ENCODE peak calls at places on chromosome 11, in five cellular contexts. One of them, this sample, is unnamed.

GRCh38 chr11:133443361-133443760 is 88.9 kb downstream of the OPCML start:
- DNase-seq in effector memory CD4-positive, alpha-beta T cell: no peak
- DNase-seq in cardiac muscle cell: no peak
- DNase-seq in Peyer's patch: no peak
- DNase-seq in uterus: no peak
- DNase-seq in this sample: no peak

GRCh38 chr11:113817162-113817561 is 37.6 kb downstream of the CLDN25 start:
- DNase-seq in effector memory CD4-positive, alpha-beta T cell: no peak
- DNase-seq in cardiac muscle cell: no peak
- DNase-seq in Peyer's patch: no peak
- DNase-seq in uterus: no peak
- DNase-seq in this sample: no peak

GRCh38 chr11:97567801-97568200 is 1178.0 kb downstream of the JRKL start:
- DNase-seq in effector memory CD4-positive, alpha-beta T cell: no peak
- DNase-seq in cardiac muscle cell: peak; percentile 30
- DNase-seq in Peyer's patch: no peak
- DNase-seq in uterus: no peak
- DNase-seq in this sample: no peak

GRCh38 chr11:74479340-74480123 is 12.2 kb upstream of the KCNE3 start:
- DNase-seq in effector memory CD4-positive, alpha-beta T cell: no peak
- DNase-seq in cardiac muscle cell: peak; percentile 27
- DNase-seq in Peyer's patch: no peak
- DNase-seq in uterus: no peak
- DNase-seq in this sample: no peak

GRCh38 chr11:75766449-75767227 is 1.9 kb upstream of the DGAT2 start:
- DNase-seq in effector memory CD4-positive, alpha-beta T cell: no peak
- DNase-seq in cardiac muscle cell: no peak
- DNase-seq in Peyer's patch: no peak
- DNase-seq in uterus: no peak
- DNase-seq in this sample: no peak

GRCh38 chr11:62456630-62457029 is 37.8 kb downstream of the SCGB1A1 start:
- DNase-seq in effector memory CD4-positive, alpha-beta T cell: no peak
- DNase-seq in cardiac muscle cell: no peak
- DNase-seq in Peyer's patch: peak; percentile 70
- DNase-seq in uterus: no peak
- DNase-seq in this sample: no peak

GRCh38 chr11:48107188-48107704 is 109.4 kb upstream of the OR4B1 start:
- DNase-seq in effector memory CD4-positive, alpha-beta T cell: peak; percentile 4
- DNase-seq in cardiac muscle cell: no peak
- DNase-seq in Peyer's patch: peak; percentile 82
- DNase-seq in uterus: no peak
- DNase-seq in this sample: peak; percentile 54

GRCh38 chr11:69497221-69497787 is 15.8 kb downstream of the LINC01488 start:
- DNase-seq in effector memory CD4-positive, alpha-beta T cell: no peak
- DNase-seq in cardiac muscle cell: peak; percentile 98
- DNase-seq in Peyer's patch: no peak
- DNase-seq in uterus: peak; percentile 56
- DNase-seq in this sample: peak; percentile 92

GRCh38 chr11:44573333-44573732 is 7.9 kb downstream of the CD82 start:
- DNase-seq in effector memory CD4-positive, alpha-beta T cell: no peak
- DNase-seq in cardiac muscle cell: no peak
- DNase-seq in Peyer's patch: no peak
- DNase-seq in uterus: no peak
- DNase-seq in this sample: no peak

GRCh38 chr11:12685229-12685628 is 11.0 kb downstream of the TEAD1 start:
- DNase-seq in effector memory CD4-positive, alpha-beta T cell: no peak
- DNase-seq in cardiac muscle cell: no peak
- DNase-seq in Peyer's patch: no peak
- DNase-seq in uterus: no peak
- DNase-seq in this sample: no peak

GRCh38 chr11:27485930-27486773 is 13.6 kb upstream of the LGR4 start:
- DNase-seq in effector memory CD4-positive, alpha-beta T cell: peak; percentile 14
- DNase-seq in cardiac muscle cell: peak; percentile 76
- DNase-seq in Peyer's patch: no peak
- DNase-seq in uterus: no peak
- DNase-seq in this sample: no peak

GRCh38 chr11:118618115-118618990 is 10.9 kb downstream of the PHLDB1 start:
- DNase-seq in effector memory CD4-positive, alpha-beta T cell: no peak
- DNase-seq in cardiac muscle cell: peak; percentile 94
- DNase-seq in Peyer's patch: peak; percentile 69
- DNase-seq in uterus: peak; percentile 70
- DNase-seq in this sample: peak; percentile 94

GRCh38 chr11:93857413-93858185 is 7.2 kb upstream of the VSTM5 start:
- DNase-seq in effector memory CD4-positive, alpha-beta T cell: no peak
- DNase-seq in cardiac muscle cell: no peak
- DNase-seq in Peyer's patch: no peak
- DNase-seq in uterus: no peak
- DNase-seq in this sample: peak; percentile 54

GRCh38 chr11:131470526-131470925 is 100.1 kb downstream of the NTM start:
- DNase-seq in effector memory CD4-positive, alpha-beta T cell: no peak
- DNase-seq in cardiac muscle cell: no peak
- DNase-seq in Peyer's patch: no peak
- DNase-seq in uterus: no peak
- DNase-seq in this sample: no peak

GRCh38 chr11:103730151-103730940 is 306.1 kb upstream of the DDI1 start:
- DNase-seq in effector memory CD4-positive, alpha-beta T cell: no peak
- DNase-seq in cardiac muscle cell: peak; percentile 66
- DNase-seq in Peyer's patch: no peak
- DNase-seq in uterus: no peak
- DNase-seq in this sample: no peak

GRCh38 chr11:75155570-75156422 is 4.9 kb downstream of the SLCO2B1 start:
- DNase-seq in effector memory CD4-positive, alpha-beta T cell: no peak
- DNase-seq in cardiac muscle cell: peak; percentile 32
- DNase-seq in Peyer's patch: peak; percentile 57
- DNase-seq in uterus: no peak
- DNase-seq in this sample: no peak

GRCh38 chr11:12319734-12320387 is 57.5 kb upstream of the PARVA start:
- DNase-seq in effector memory CD4-positive, alpha-beta T cell: no peak
- DNase-seq in cardiac muscle cell: no peak
- DNase-seq in Peyer's patch: no peak
- DNase-seq in uterus: no peak
- DNase-seq in this sample: no peak

GRCh38 chr11:118913411-118914125 is 12.2 kb downstream of the BCL9L start:
- DNase-seq in effector memory CD4-positive, alpha-beta T cell: no peak
- DNase-seq in cardiac muscle cell: no peak
- DNase-seq in Peyer's patch: peak; percentile 75
- DNase-seq in uterus: peak; percentile 33
- DNase-seq in this sample: no peak

GRCh38 chr11:16801288-16801980 is 63.0 kb downstream of the C11orf58 start:
- DNase-seq in effector memory CD4-positive, alpha-beta T cell: no peak
- DNase-seq in cardiac muscle cell: no peak
- DNase-seq in Peyer's patch: no peak
- DNase-seq in uterus: no peak
- DNase-seq in this sample: no peak

GRCh38 chr11:68974421-68975194 is 6.2 kb downstream of the MRGPRD start:
- DNase-seq in effector memory CD4-positive, alpha-beta T cell: no peak
- DNase-seq in cardiac muscle cell: no peak
- DNase-seq in Peyer's patch: peak; percentile 37
- DNase-seq in uterus: peak; percentile 11
- DNase-seq in this sample: no peak

GRCh38 chr11:109130910-109131309 is 291.1 kb upstream of the C11orf87 start:
- DNase-seq in effector memory CD4-positive, alpha-beta T cell: no peak
- DNase-seq in cardiac muscle cell: no peak
- DNase-seq in Peyer's patch: no peak
- DNase-seq in uterus: no peak
- DNase-seq in this sample: no peak

GRCh38 chr11:3939211-3939610 is 83.7 kb downstream of the STIM1 start:
- DNase-seq in effector memory CD4-positive, alpha-beta T cell: no peak
- DNase-seq in cardiac muscle cell: peak; percentile 91
- DNase-seq in Peyer's patch: no peak
- DNase-seq in uterus: no peak
- DNase-seq in this sample: no peak

GRCh38 chr11:610146-610801 is 5.5 kb downstream of the IRF7 start:
- DNase-seq in effector memory CD4-positive, alpha-beta T cell: no peak
- DNase-seq in cardiac muscle cell: no peak
- DNase-seq in Peyer's patch: no peak
- DNase-seq in uterus: no peak
- DNase-seq in this sample: no peak

GRCh38 chr11:607971-608659 is 7.6 kb downstream of the IRF7 start:
- DNase-seq in effector memory CD4-positive, alpha-beta T cell: no peak
- DNase-seq in cardiac muscle cell: no peak
- DNase-seq in Peyer's patch: no peak
- DNase-seq in uterus: no peak
- DNase-seq in this sample: no peak

GRCh38 chr11:611001-611996 is 4.5 kb downstream of the IRF7 start:
- DNase-seq in effector memory CD4-positive, alpha-beta T cell: no peak
- DNase-seq in cardiac muscle cell: no peak
- DNase-seq in Peyer's patch: no peak
- DNase-seq in uterus: no peak
- DNase-seq in this sample: no peak

GRCh38 chr11:608751-609354 is 6.9 kb downstream of the IRF7 start:
- DNase-seq in effector memory CD4-positive, alpha-beta T cell: no peak
- DNase-seq in cardiac muscle cell: no peak
- DNase-seq in Peyer's patch: no peak
- DNase-seq in uterus: no peak
- DNase-seq in this sample: no peak

GRCh38 chr11:609355-609811 is 6.4 kb downstream of the IRF7 start:
- DNase-seq in effector memory CD4-positive, alpha-beta T cell: no peak
- DNase-seq in cardiac muscle cell: no peak
- DNase-seq in Peyer's patch: no peak
- DNase-seq in uterus: no peak
- DNase-seq in this sample: no peak
- H3K4me1 ChIP-seq in effector memory CD4-positive, alpha-beta T cell: peaks cover 14% of the 10 kb centered on the region
- H3K4me1 ChIP-seq in cardiac muscle cell: peaks cover 11% of the 10 kb centered on the region
- H3K4me1 ChIP-seq in Peyer's patch: peaks cover 8% of the 10 kb centered on the region
- H3K4me1 ChIP-seq in uterus: no peaks in the 10 kb centered on the region
- H3K4me1 ChIP-seq in this sample: peaks cover 21% of the 10 kb centered on the region

GRCh38 chr11:128527046-128527445 is 60.3 kb downstream of the ETS1 start:
- DNase-seq in effector memory CD4-positive, alpha-beta T cell: no peak
- DNase-seq in cardiac muscle cell: no peak
- DNase-seq in Peyer's patch: no peak
- DNase-seq in uterus: no peak
- DNase-seq in this sample: no peak
- H3K4me1 ChIP-seq in effector memory CD4-positive, alpha-beta T cell: peaks cover 47% of the 10 kb centered on the region
- H3K4me1 ChIP-seq in cardiac muscle cell: no peaks in the 10 kb centered on the region
- H3K4me1 ChIP-seq in Peyer's patch: no peaks in the 10 kb centered on the region
- H3K4me1 ChIP-seq in uterus: no peaks in the 10 kb centered on the region
- H3K4me1 ChIP-seq in this sample: no peaks in the 10 kb centered on the region

GRCh38 chr11:120385690-120386089 is 49.5 kb downstream of the ARHGEF12 start:
- DNase-seq in effector memory CD4-positive, alpha-beta T cell: no peak
- DNase-seq in cardiac muscle cell: no peak
- DNase-seq in Peyer's patch: no peak
- DNase-seq in uterus: no peak
- DNase-seq in this sample: no peak

GRCh38 chr11:120386318-120386717 is 50.1 kb downstream of the ARHGEF12 start:
- DNase-seq in effector memory CD4-positive, alpha-beta T cell: no peak
- DNase-seq in cardiac muscle cell: no peak
- DNase-seq in Peyer's patch: no peak
- DNase-seq in uterus: no peak
- DNase-seq in this sample: no peak

GRCh38 chr11:120383518-120384155 is 47.4 kb downstream of the ARHGEF12 start:
- DNase-seq in effector memory CD4-positive, alpha-beta T cell: no peak
- DNase-seq in cardiac muscle cell: no peak
- DNase-seq in Peyer's patch: no peak
- DNase-seq in uterus: no peak
- DNase-seq in this sample: no peak

GRCh38 chr11:120385110-120385509 is 48.9 kb downstream of the ARHGEF12 start:
- DNase-seq in effector memory CD4-positive, alpha-beta T cell: no peak
- DNase-seq in cardiac muscle cell: peak; percentile 42
- DNase-seq in Peyer's patch: no peak
- DNase-seq in uterus: no peak
- DNase-seq in this sample: no peak

GRCh38 chr11:120384476-120384875 is 48.3 kb downstream of the ARHGEF12 start:
- DNase-seq in effector memory CD4-positive, alpha-beta T cell: no peak
- DNase-seq in cardiac muscle cell: no peak
- DNase-seq in Peyer's patch: no peak
- DNase-seq in uterus: no peak
- DNase-seq in this sample: no peak
- H3K4me1 ChIP-seq in effector memory CD4-positive, alpha-beta T cell: no peaks in the 10 kb centered on the region
- H3K4me1 ChIP-seq in cardiac muscle cell: peaks cover 15% of the 10 kb centered on the region
- H3K4me1 ChIP-seq in Peyer's patch: no peaks in the 10 kb centered on the region
- H3K4me1 ChIP-seq in uterus: peaks cover 5% of the 10 kb centered on the region
- H3K4me1 ChIP-seq in this sample: no peaks in the 10 kb centered on the region

DNA sequence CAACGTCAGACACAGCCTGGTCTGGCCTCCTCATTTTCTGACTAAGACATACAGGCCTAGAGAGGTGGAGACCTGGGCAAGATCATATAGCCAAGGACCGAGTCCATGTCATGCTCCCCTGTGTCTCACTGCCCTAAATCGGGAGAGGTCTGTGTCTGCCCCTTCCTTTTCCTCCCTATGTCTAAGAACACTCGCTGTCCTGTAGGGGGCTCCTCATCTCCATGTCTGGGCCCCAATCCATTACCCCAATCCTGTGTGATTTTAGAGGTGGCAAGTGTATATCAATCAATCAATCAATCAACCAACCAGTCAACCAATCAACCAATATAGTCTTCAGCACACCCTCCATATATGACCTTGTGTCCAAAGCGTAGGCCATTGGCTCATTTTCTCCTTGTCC is 125.7 kb downstream of the KIRREL3 start:
- DNase-seq in effector memory CD4-positive, alpha-beta T cell: no peak
- DNase-seq in cardiac muscle cell: no peak
- DNase-seq in Peyer's patch: no peak
- DNase-seq in uterus: no peak
- DNase-seq in this sample: no peak
- H3K4me1 ChIP-seq in effector memory CD4-positive, alpha-beta T cell: no peaks in the 10 kb centered on the region
- H3K4me1 ChIP-seq in cardiac muscle cell: peaks cover 5% of the 10 kb centered on the region
- H3K4me1 ChIP-seq in Peyer's patch: no peaks in the 10 kb centered on the region
- H3K4me1 ChIP-seq in uterus: no peaks in the 10 kb centered on the region
- H3K4me1 ChIP-seq in this sample: no peaks in the 10 kb centered on the region

GRCh38 chr11:65571420-65571819 is 918 bp upstream of the FAM89B start:
- DNase-seq in effector memory CD4-positive, alpha-beta T cell: no peak
- DNase-seq in cardiac muscle cell: no peak
- DNase-seq in Peyer's patch: no peak
- DNase-seq in uterus: no peak
- DNase-seq in this sample: no peak

GRCh38 chr11:65569973-65570918 is at the start of gene ZNRD2:
- DNase-seq in effector memory CD4-positive, alpha-beta T cell: peak; percentile 97
- DNase-seq in cardiac muscle cell: peak; percentile 99
- DNase-seq in Peyer's patch: peak; percentile 99
- DNase-seq in uterus: peak; percentile 98
- DNase-seq in this sample: peak; percentile 98

GRCh38 chr11:65572356-65573043 is at the start of gene FAM89B:
- DNase-seq in effector memory CD4-positive, alpha-beta T cell: peak; percentile 81
- DNase-seq in cardiac muscle cell: peak; percentile 89
- DNase-seq in Peyer's patch: peak; percentile 97
- DNase-seq in uterus: peak; percentile 92
- DNase-seq in this sample: peak; percentile 94

GRCh38 chr11:65573391-65574146 is 1.2 kb downstream of the FAM89B start:
- DNase-seq in effector memory CD4-positive, alpha-beta T cell: no peak
- DNase-seq in cardiac muscle cell: no peak
- DNase-seq in Peyer's patch: no peak
- DNase-seq in uterus: peak; percentile 59
- DNase-seq in this sample: no peak

GRCh38 chr11:65571940-65572339 is 398 bp upstream of the FAM89B start:
- DNase-seq in effector memory CD4-positive, alpha-beta T cell: no peak
- DNase-seq in cardiac muscle cell: peak; percentile 57
- DNase-seq in Peyer's patch: peak; percentile 68
- DNase-seq in uterus: no peak
- DNase-seq in this sample: no peak
- H3K4me1 ChIP-seq in effector memory CD4-positive, alpha-beta T cell: peaks cover 72% of the 10 kb centered on the region
- H3K4me1 ChIP-seq in cardiac muscle cell: peaks cover 30% of the 10 kb centered on the region
- H3K4me1 ChIP-seq in Peyer's patch: peaks cover 30% of the 10 kb centered on the region
- H3K4me1 ChIP-seq in uterus: peaks cover 42% of the 10 kb centered on the region
- H3K4me1 ChIP-seq in this sample: peaks cover 3% of the 10 kb centered on the region

GRCh38 chr11:15104166-15104565 is 10.6 kb upstream of the INSC start:
- DNase-seq in effector memory CD4-positive, alpha-beta T cell: no peak
- DNase-seq in cardiac muscle cell: no peak
- DNase-seq in Peyer's patch: no peak
- DNase-seq in uterus: no peak
- DNase-seq in this sample: no peak
- H3K4me1 ChIP-seq in effector memory CD4-positive, alpha-beta T cell: no peaks in the 10 kb centered on the region
- H3K4me1 ChIP-seq in cardiac muscle cell: no peaks in the 10 kb centered on the region
- H3K4me1 ChIP-seq in Peyer's patch: no peaks in the 10 kb centered on the region
- H3K4me1 ChIP-seq in uterus: no peaks in the 10 kb centered on the region
- H3K4me1 ChIP-seq in this sample: no peaks in the 10 kb centered on the region

GRCh38 chr11:128304666-128305485 is 282.5 kb downstream of the ETS1 start:
- DNase-seq in effector memory CD4-positive, alpha-beta T cell: no peak
- DNase-seq in cardiac muscle cell: no peak
- DNase-seq in Peyer's patch: no peak
- DNase-seq in uterus: no peak
- DNase-seq in this sample: no peak
- H3K4me1 ChIP-seq in effector memory CD4-positive, alpha-beta T cell: peaks cover 73% of the 10 kb centered on the region
- H3K4me1 ChIP-seq in cardiac muscle cell: no peaks in the 10 kb centered on the region
- H3K4me1 ChIP-seq in Peyer's patch: no peaks in the 10 kb centered on the region
- H3K4me1 ChIP-seq in uterus: no peaks in the 10 kb centered on the region
- H3K4me1 ChIP-seq in this sample: no peaks in the 10 kb centered on the region

This sample was measured in right atrium auricular region.